ENCODE peak calls at places on chromosome 3, in ten cellular contexts. One of them, this sample, is unnamed.

GRCh38 chr3:28139967-28140634 is 101.3 kb upstream of the CMC1 start:
- DNase-seq in T-helper 2 cell: no peak
- DNase-seq in activated CD8-positive, alpha-beta T cell treated with anti-CD3 and anti-CD28 coated beads, Interleukin-2, amount 10 ng/mL, durations not matched to agents 7 days and 5 days: no peak
- DNase-seq in gastrocnemius medialis: no peak
- DNase-seq in GM13977: no peak
- DNase-seq in stimulated activated CD4-positive, alpha-beta T cell treated with anti-CD3 and anti-CD28 coated beads, Interleukin-12 subunit alpha, Interleukin-12 subunit beta, amount 100 ng/mL, for 4 hours: no peak
- DNase-seq in ovary: no peak
- DNase-seq in C1 segment of cervical spinal cord: no peak
- DNase-seq in ureter: no peak
- DNase-seq in AG10803: no peak
- DNase-seq in this sample: no peak

GRCh38 chr3:158792709-158793108 is 9.1 kb upstream of the MFSD1 start:
- DNase-seq in stimulated activated CD4-positive, alpha-beta T cell treated with anti-CD3 and anti-CD28 coated beads, Interleukin-12 subunit alpha, Interleukin-12 subunit beta, amount 100 ng/mL, for 4 hours: no peak
- DNase-seq in T-helper 2 cell: no peak
- DNase-seq in activated CD8-positive, alpha-beta T cell treated with anti-CD3 and anti-CD28 coated beads, Interleukin-2, amount 10 ng/mL, durations not matched to agents 7 days and 5 days: no peak
- DNase-seq in ovary: no peak
- DNase-seq in C1 segment of cervical spinal cord: no peak
- DNase-seq in gastrocnemius medialis: no peak
- DNase-seq in AG10803: peak; percentile 92
- DNase-seq in GM13977: no peak
- DNase-seq in ureter: no peak
- DNase-seq in this sample: no peak

GRCh38 chr3:97940034-97940433 is 32.2 kb downstream of the RIOX2 start:
- DNase-seq in AG10803: no peak
- DNase-seq in ovary: no peak
- DNase-seq in C1 segment of cervical spinal cord: no peak
- DNase-seq in T-helper 2 cell: no peak
- DNase-seq in activated CD8-positive, alpha-beta T cell treated with anti-CD3 and anti-CD28 coated beads, Interleukin-2, amount 10 ng/mL, durations not matched to agents 7 days and 5 days: no peak
- DNase-seq in stimulated activated CD4-positive, alpha-beta T cell treated with anti-CD3 and anti-CD28 coated beads, Interleukin-12 subunit alpha, Interleukin-12 subunit beta, amount 100 ng/mL, for 4 hours: no peak
- DNase-seq in GM13977: no peak
- DNase-seq in gastrocnemius medialis: no peak
- DNase-seq in ureter: no peak
- DNase-seq in this sample: no peak

GRCh38 chr3:111691293-111691909 is 96.3 kb upstream of the ZBED2 start:
- DNase-seq in T-helper 2 cell: no peak
- DNase-seq in activated CD8-positive, alpha-beta T cell treated with anti-CD3 and anti-CD28 coated beads, Interleukin-2, amount 10 ng/mL, durations not matched to agents 7 days and 5 days: no peak
- DNase-seq in GM13977: peak; percentile 10
- DNase-seq in gastrocnemius medialis: no peak
- DNase-seq in AG10803: peak; percentile 66
- DNase-seq in stimulated activated CD4-positive, alpha-beta T cell treated with anti-CD3 and anti-CD28 coated beads, Interleukin-12 subunit alpha, Interleukin-12 subunit beta, amount 100 ng/mL, for 4 hours: no peak
- DNase-seq in C1 segment of cervical spinal cord: no peak
- DNase-seq in ovary: no peak
- DNase-seq in ureter: no peak
- DNase-seq in this sample: no peak

GRCh38 chr3:99562990-99563607 is 75.3 kb upstream of the COL8A1 start:
- DNase-seq in C1 segment of cervical spinal cord: no peak
- DNase-seq in ovary: no peak
- DNase-seq in AG10803: peak; percentile 89
- DNase-seq in gastrocnemius medialis: no peak
- DNase-seq in GM13977: no peak
- DNase-seq in T-helper 2 cell: no peak
- DNase-seq in stimulated activated CD4-positive, alpha-beta T cell treated with anti-CD3 and anti-CD28 coated beads, Interleukin-12 subunit alpha, Interleukin-12 subunit beta, amount 100 ng/mL, for 4 hours: no peak
- DNase-seq in activated CD8-positive, alpha-beta T cell treated with anti-CD3 and anti-CD28 coated beads, Interleukin-2, amount 10 ng/mL, durations not matched to agents 7 days and 5 days: no peak
- DNase-seq in ureter: no peak
- DNase-seq in this sample: no peak

GRCh38 chr3:12227833-12228232 is 61.0 kb upstream of the PPARG start:
- DNase-seq in ovary: no peak
- DNase-seq in GM13977: no peak
- DNase-seq in stimulated activated CD4-positive, alpha-beta T cell treated with anti-CD3 and anti-CD28 coated beads, Interleukin-12 subunit alpha, Interleukin-12 subunit beta, amount 100 ng/mL, for 4 hours: no peak
- DNase-seq in activated CD8-positive, alpha-beta T cell treated with anti-CD3 and anti-CD28 coated beads, Interleukin-2, amount 10 ng/mL, durations not matched to agents 7 days and 5 days: no peak
- DNase-seq in ureter: no peak
- DNase-seq in gastrocnemius medialis: no peak
- DNase-seq in T-helper 2 cell: no peak
- DNase-seq in AG10803: peak; percentile 94
- DNase-seq in C1 segment of cervical spinal cord: no peak
- DNase-seq in this sample: no peak

GRCh38 chr3:105868450-105868744 is 415 bp downstream of the CBLB start:
- DNase-seq in gastrocnemius medialis: peak; percentile 14
- DNase-seq in ovary: no peak
- DNase-seq in activated CD8-positive, alpha-beta T cell treated with anti-CD3 and anti-CD28 coated beads, Interleukin-2, amount 10 ng/mL, durations not matched to agents 7 days and 5 days: peak; percentile 47
- DNase-seq in AG10803: peak; percentile 49
- DNase-seq in ureter: peak; percentile 53
- DNase-seq in T-helper 2 cell: no peak
- DNase-seq in C1 segment of cervical spinal cord: peak; percentile 78
- DNase-seq in GM13977: peak; percentile 23
- DNase-seq in stimulated activated CD4-positive, alpha-beta T cell treated with anti-CD3 and anti-CD28 coated beads, Interleukin-12 subunit alpha, Interleukin-12 subunit beta, amount 100 ng/mL, for 4 hours: no peak
- DNase-seq in this sample: no peak

GRCh38 chr3:187702507-187703033 is at the start of gene RTP2:
- DNase-seq in AG10803: no peak
- DNase-seq in C1 segment of cervical spinal cord: no peak
- DNase-seq in activated CD8-positive, alpha-beta T cell treated with anti-CD3 and anti-CD28 coated beads, Interleukin-2, amount 10 ng/mL, durations not matched to agents 7 days and 5 days: no peak
- DNase-seq in ovary: no peak
- DNase-seq in gastrocnemius medialis: no peak
- DNase-seq in stimulated activated CD4-positive, alpha-beta T cell treated with anti-CD3 and anti-CD28 coated beads, Interleukin-12 subunit alpha, Interleukin-12 subunit beta, amount 100 ng/mL, for 4 hours: no peak
- DNase-seq in T-helper 2 cell: no peak
- DNase-seq in ureter: no peak
- DNase-seq in GM13977: no peak
- DNase-seq in this sample: no peak

GRCh38 chr3:111717601-111718000 is 122.5 kb upstream of the ZBED2 start:
- DNase-seq in stimulated activated CD4-positive, alpha-beta T cell treated with anti-CD3 and anti-CD28 coated beads, Interleukin-12 subunit alpha, Interleukin-12 subunit beta, amount 100 ng/mL, for 4 hours: peak; percentile 47
- DNase-seq in T-helper 2 cell: no peak
- DNase-seq in ovary: peak; percentile 66
- DNase-seq in gastrocnemius medialis: peak; percentile 54
- DNase-seq in C1 segment of cervical spinal cord: peak; percentile 13
- DNase-seq in GM13977: peak; percentile 69
- DNase-seq in activated CD8-positive, alpha-beta T cell treated with anti-CD3 and anti-CD28 coated beads, Interleukin-2, amount 10 ng/mL, durations not matched to agents 7 days and 5 days: peak; percentile 79
- DNase-seq in AG10803: peak; percentile 85
- DNase-seq in ureter: peak; percentile 81
- DNase-seq in this sample: peak; percentile 53

GRCh38 chr3:55797775-55798174 is 310.7 kb upstream of the WNT5A start:
- DNase-seq in ureter: no peak
- DNase-seq in GM13977: no peak
- DNase-seq in AG10803: no peak
- DNase-seq in T-helper 2 cell: no peak
- DNase-seq in C1 segment of cervical spinal cord: no peak
- DNase-seq in ovary: no peak
- DNase-seq in activated CD8-positive, alpha-beta T cell treated with anti-CD3 and anti-CD28 coated beads, Interleukin-2, amount 10 ng/mL, durations not matched to agents 7 days and 5 days: no peak
- DNase-seq in stimulated activated CD4-positive, alpha-beta T cell treated with anti-CD3 and anti-CD28 coated beads, Interleukin-12 subunit alpha, Interleukin-12 subunit beta, amount 100 ng/mL, for 4 hours: no peak
- DNase-seq in gastrocnemius medialis: no peak
- DNase-seq in this sample: no peak

GRCh38 chr3:160756907-160757623 is 1.0 kb downstream of the PPM1L start:
- DNase-seq in activated CD8-positive, alpha-beta T cell treated with anti-CD3 and anti-CD28 coated beads, Interleukin-2, amount 10 ng/mL, durations not matched to agents 7 days and 5 days: no peak
- DNase-seq in gastrocnemius medialis: peak; percentile 47
- DNase-seq in AG10803: no peak
- DNase-seq in ureter: no peak
- DNase-seq in GM13977: no peak
- DNase-seq in C1 segment of cervical spinal cord: peak; percentile 7
- DNase-seq in ovary: peak; percentile 12
- DNase-seq in stimulated activated CD4-positive, alpha-beta T cell treated with anti-CD3 and anti-CD28 coated beads, Interleukin-12 subunit alpha, Interleukin-12 subunit beta, amount 100 ng/mL, for 4 hours: no peak
- DNase-seq in T-helper 2 cell: no peak
- DNase-seq in this sample: no peak

GRCh38 chr3:132569153-132569552 is 27.9 kb upstream of the ACKR4 start:
- DNase-seq in ureter: no peak
- DNase-seq in GM13977: no peak
- DNase-seq in C1 segment of cervical spinal cord: no peak
- DNase-seq in T-helper 2 cell: no peak
- DNase-seq in gastrocnemius medialis: no peak
- DNase-seq in activated CD8-positive, alpha-beta T cell treated with anti-CD3 and anti-CD28 coated beads, Interleukin-2, amount 10 ng/mL, durations not matched to agents 7 days and 5 days: no peak
- DNase-seq in AG10803: peak; percentile 60
- DNase-seq in stimulated activated CD4-positive, alpha-beta T cell treated with anti-CD3 and anti-CD28 coated beads, Interleukin-12 subunit alpha, Interleukin-12 subunit beta, amount 100 ng/mL, for 4 hours: no peak
- DNase-seq in ovary: no peak
- DNase-seq in this sample: no peak

GRCh38 chr3:58656631-58657030 is 9.9 kb downstream of the FAM3D start:
- DNase-seq in activated CD8-positive, alpha-beta T cell treated with anti-CD3 and anti-CD28 coated beads, Interleukin-2, amount 10 ng/mL, durations not matched to agents 7 days and 5 days: no peak
- DNase-seq in stimulated activated CD4-positive, alpha-beta T cell treated with anti-CD3 and anti-CD28 coated beads, Interleukin-12 subunit alpha, Interleukin-12 subunit beta, amount 100 ng/mL, for 4 hours: no peak
- DNase-seq in T-helper 2 cell: no peak
- DNase-seq in C1 segment of cervical spinal cord: no peak
- DNase-seq in GM13977: no peak
- DNase-seq in ureter: no peak
- DNase-seq in AG10803: no peak
- DNase-seq in ovary: no peak
- DNase-seq in gastrocnemius medialis: no peak
- DNase-seq in this sample: no peak

GRCh38 chr3:165638066-165638465 is 199.2 kb downstream of the BCHE start:
- DNase-seq in T-helper 2 cell: no peak
- DNase-seq in C1 segment of cervical spinal cord: no peak
- DNase-seq in gastrocnemius medialis: no peak
- DNase-seq in stimulated activated CD4-positive, alpha-beta T cell treated with anti-CD3 and anti-CD28 coated beads, Interleukin-12 subunit alpha, Interleukin-12 subunit beta, amount 100 ng/mL, for 4 hours: no peak
- DNase-seq in activated CD8-positive, alpha-beta T cell treated with anti-CD3 and anti-CD28 coated beads, Interleukin-2, amount 10 ng/mL, durations not matched to agents 7 days and 5 days: no peak
- DNase-seq in AG10803: no peak
- DNase-seq in ovary: no peak
- DNase-seq in ureter: no peak
- DNase-seq in GM13977: no peak
- DNase-seq in this sample: no peak

GRCh38 chr3:184345678-184346144 is 8.3 kb downstream of the FAM131A start:
- DNase-seq in stimulated activated CD4-positive, alpha-beta T cell treated with anti-CD3 and anti-CD28 coated beads, Interleukin-12 subunit alpha, Interleukin-12 subunit beta, amount 100 ng/mL, for 4 hours: no peak
- DNase-seq in GM13977: peak; percentile 65
- DNase-seq in AG10803: peak; percentile 72
- DNase-seq in T-helper 2 cell: no peak
- DNase-seq in C1 segment of cervical spinal cord: peak; percentile 70
- DNase-seq in activated CD8-positive, alpha-beta T cell treated with anti-CD3 and anti-CD28 coated beads, Interleukin-2, amount 10 ng/mL, durations not matched to agents 7 days and 5 days: peak; percentile 32
- DNase-seq in ureter: peak; percentile 74
- DNase-seq in ovary: no peak
- DNase-seq in gastrocnemius medialis: peak; percentile 90
- DNase-seq in this sample: no peak

GRCh38 chr3:125220681-125221429 is 8.3 kb upstream of the SLC12A8 start:
- DNase-seq in AG10803: peak; percentile 78
- DNase-seq in stimulated activated CD4-positive, alpha-beta T cell treated with anti-CD3 and anti-CD28 coated beads, Interleukin-12 subunit alpha, Interleukin-12 subunit beta, amount 100 ng/mL, for 4 hours: no peak
- DNase-seq in C1 segment of cervical spinal cord: no peak
- DNase-seq in T-helper 2 cell: no peak
- DNase-seq in activated CD8-positive, alpha-beta T cell treated with anti-CD3 and anti-CD28 coated beads, Interleukin-2, amount 10 ng/mL, durations not matched to agents 7 days and 5 days: no peak
- DNase-seq in ureter: no peak
- DNase-seq in ovary: no peak
- DNase-seq in GM13977: no peak
- DNase-seq in gastrocnemius medialis: no peak
- DNase-seq in this sample: no peak